ENCODE peak calls at places on chromosome 6, in nine cellular contexts. H is activated B cell treated with CpG ODN at 0.5 μM for 24 hours; J is iris pigment epithelial cell; G is suprapubic skin; V is activated effector memory CD4-positive, alpha-beta T cell treated with Interleukin-2 at 50 U/mL for 16 hours; P is GM13976; T is lung microvascular endothelial cell; N is T-helper 17 cell; K is activated CD4-positive, alpha-beta T cell treated with anti-CD3 and anti-CD28 coated beads, Interleukin-2, amount 50 U/mL, for 4 hours. O is an unnamed sample.

GRCh38 chr6:34374112-34374907 is 18.2 kb downstream of the NUDT3 start:
- DNase-seq in K (no peak), H (no peak), P (peak), J (no peak), G (no peak), T (no peak), V (no peak), N (no peak), O (no peak)

GRCh38 chr6:160088774-160089533 is 32.7 kb upstream of the SLC22A1 start:
- DNase-seq in K (no peak), T (no peak), V (no peak), P (no peak), N (no peak), G (no peak), J (no peak), H (no peak), O (no peak)

GRCh38 chr6:14305131-14305530 is 187.6 kb downstream of the CD83 start:
- DNase-seq in T (no peak), P (no peak), V (no peak), N (no peak), H (no peak), J (no peak), K (no peak), G (no peak), O (no peak)

GRCh38 chr6:111824608-111825337 is 48.5 kb downstream of the FYN start:
- DNase-seq in T (peak), V (no peak), K (no peak), G (no peak), P (no peak), J (peak), H (no peak), N (no peak), O (no peak)

GRCh38 chr6:72739368-72739779 is 117.5 kb downstream of the KCNQ5 start:
- DNase-seq in H (no peak), N (no peak), P (peak), T (no peak), K (no peak), J (no peak), G (no peak), V (no peak), O (no peak)

GRCh38 chr6:79408598-79408997 is 128.6 kb downstream of the LCA5 start:
- DNase-seq in G (no peak), J (no peak), K (no peak), N (no peak), T (no peak), V (no peak), P (no peak), H (no peak), O (no peak)

GRCh38 chr6:118675225-118675624 is 23.8 kb upstream of the CEP85L start:
- DNase-seq in K (no peak), G (no peak), P (no peak), H (no peak), J (no peak), V (no peak), N (no peak), T (no peak), O (no peak)

GRCh38 chr6:161367472-161367871 is 93.6 kb upstream of the AGPAT4 start:
- DNase-seq in N (no peak), V (no peak), P (no peak), J (no peak), T (no peak), H (no peak), G (no peak), K (no peak), O (no peak)

GRCh38 chr6:30613251-30614043 is 3.6 kb downstream of the PPP1R10 start:
- DNase-seq in G (no peak), N (no peak), V (no peak), T (no peak), H (no peak), P (no peak), K (no peak), J (no peak), O (no peak)

GRCh38 chr6:68572525-68572924 is 62.6 kb upstream of the ADGRB3 start:
- DNase-seq in T (peak), N (no peak), J (peak), V (no peak), K (no peak), H (no peak), G (no peak), P (peak), O (no peak)

GRCh38 chr6:147285087-147285855 is 81.1 kb downstream of the STXBP5 start:
- DNase-seq in J (peak), H (no peak), T (peak), N (no peak), K (no peak), P (peak), G (no peak), V (no peak), O (no peak)

GRCh38 chr6:163688971-163689370 is 274.5 kb downstream of the QKI start:
- DNase-seq in P (no peak), G (no peak), H (no peak), K (no peak), V (no peak), J (peak), N (no peak), T (no peak), O (no peak)

GRCh38 chr6:106975699-106976032 is 1.1 kb upstream of the CD24 start:
- DNase-seq in V (no peak), T (no peak), J (no peak), K (no peak), G (no peak), P (no peak), N (no peak), H (no peak), O (no peak)

O was measured in 8988T.